ENCODE peak calls at places on chromosomes 7 and 10, in four cellular contexts. V is HuH-7, X is iPS DF 19.7, W is HT-29. S is an unnamed sample.

GRCh38 chr10:104138131-104138530 is 16.2 kb downstream of the SFR1 start:
- DNase-seq in V (no peak), X (no peak), W (no peak), S (no peak)

GRCh38 chr10:73876971-73877370 is 2.6 kb upstream of the CAMK2G start:
- DNase-seq in V (no peak), X (no peak), W (no peak), S (no peak)

GRCh38 chr10:72523062-72523461 is 102.8 kb downstream of the MICU1 start:
- DNase-seq in V (no peak), X (no peak), W (no peak), S (no peak)

GRCh38 chr10:123392182-123392930 is 238.2 kb downstream of the BUB3 start:
- DNase-seq in V (no peak), X (no peak), W (no peak), S (no peak)

GRCh38 chr7:20666444-20666843 is 51.0 kb downstream of the ABCB5 start:
- DNase-seq in V (no peak), X (no peak), W (no peak), S (no peak)

GRCh38 chr10:3099291-3100092 is 32.1 kb downstream of the PFKP start:
- DNase-seq in V (no peak), X (no peak), W (no peak), S (no peak)

GRCh38 chr10:12707461-12708185 is 293.9 kb downstream of the CCDC3 start:
- DNase-seq in V (no peak), X (peak), W (peak), S (peak)

GRCh38 chr7:69318794-69319193 is 279.5 kb upstream of the AUTS2 start:
- DNase-seq in V (no peak), X (no peak), W (no peak), S (no peak)

GRCh38 chr7:151890355-151891004 is 13.6 kb upstream of the PRKAG2 start:
- DNase-seq in V (no peak), X (no peak), W (no peak), S (no peak)

GRCh38 chr10:8183241-8183704 is 128.8 kb downstream of the GATA3 start:
- DNase-seq in V (no peak), X (no peak), W (no peak), S (no peak)

S was measured in SW480.